ENCODE peak calls at places on chromosome 22, in four cellular contexts. I is H1, O is IMR-90, F is mesendoderm. A is an unnamed sample.

GRCh38 chr22:40407021-40407761 is 36.8 kb downstream of the SGSM3 start:
- DNase-seq in I (no peak), F (no peak), O (no peak), A (no peak)

GRCh38 chr22:25354456-25354855 is 135.0 kb downstream of the CRYBB2 start:
- DNase-seq in O (no peak), F (no peak), I (no peak), A (no peak)

GRCh38 chr22:39316440-39317083 is 2.9 kb downstream of the RPL3 start:
- DNase-seq in F (peak), O (peak), I (no peak), A (peak)

GRCh38 chr22:43155789-43156188 is 4.4 kb downstream of the TSPO start:
- DNase-seq in F (no peak), O (no peak), I (no peak), A (no peak)

GRCh38 chr22:36457688-36458450 is 23.6 kb downstream of the TXN2 start:
- DNase-seq in I (no peak), F (no peak), O (no peak), A (peak)

GRCh38 chr22:41833369-41834004 is 582 bp downstream of the SREBF2 start:
- DNase-seq in F (no peak), I (no peak), O (no peak), A (no peak)

GRCh38 chr22:29394931-29395581 is 6.7 kb upstream of the AP1B1 start:
- DNase-seq in O (peak), F (peak), I (peak), A (peak)

GRCh38 chr22:36937319-36938027 is 24.0 kb downstream of the CSF2RB start:
- DNase-seq in O (no peak), I (no peak), F (no peak), A (peak)

GRCh38 chr22:40210814-40211213 is 33.1 kb downstream of the TNRC6B start:
- DNase-seq in O (no peak), I (no peak), F (no peak), A (no peak)

GRCh38 chr22:24716602-24717001 is 57.9 kb downstream of the PIWIL3 start:
- DNase-seq in I (no peak), O (no peak), F (no peak), A (no peak)

GRCh38 chr22:49971232-49972162 is 10.9 kb downstream of the PIM3 start:
- DNase-seq in I (no peak), O (no peak), F (no peak), A (peak)

GRCh38 chr22:37626144-37626543 is 13.3 kb upstream of the SH3BP1 start:
- DNase-seq in F (no peak), O (peak), I (no peak), A (no peak)

GRCh38 chr22:37462983-37463382 is 23.2 kb downstream of the MFNG start:
- DNase-seq in I (no peak), O (peak), F (peak), A (peak)

GRCh38 chr22:39574779-39575551 is 4.4 kb downstream of the CACNA1I start:
- DNase-seq in I (no peak), F (peak), O (peak), A (no peak)

GRCh38 chr22:33720166-33720878 is 200.0 kb downstream of the LARGE1 start:
- DNase-seq in I (no peak), O (no peak), F (no peak), A (no peak)

GRCh38 chr22:43726296-43726695 is 85.8 kb downstream of the EFCAB6 start:
- DNase-seq in I (no peak), F (no peak), O (peak), A (no peak)

GRCh38 chr22:29431986-29432385 is 6.4 kb upstream of the RFPL1 start:
- DNase-seq in O (no peak), F (peak), I (no peak), A (no peak)

GRCh38 chr22:50699001-50699753 is 26.6 kb downstream of the SHANK3 start:
- DNase-seq in F (no peak), O (no peak), I (no peak), A (no peak)

GRCh38 chr22:33111491-33111890 is 53.3 kb upstream of the SYN3 start:
- DNase-seq in O (no peak), F (peak), I (no peak), A (no peak)

GRCh38 chr22:31272522-31273446 is 19.5 kb downstream of the PIK3IP1 start:
- DNase-seq in F (peak), O (peak), I (no peak), A (peak)

GRCh38 chr22:29744902-29745301 is 21.9 kb downstream of the ZMAT5 start:
- DNase-seq in F (no peak), O (peak), I (no peak), A (no peak)

GRCh38 chr22:39351689-39352214 is 2.0 kb downstream of the SYNGR1 start:
- DNase-seq in I (no peak), F (peak), O (peak), A (peak)

GRCh38 chr22:38272373-38273134 is at the start of gene TMEM184B:
- DNase-seq in I (no peak), O (peak), F (peak), A (peak)

GRCh38 chr22:50703726-50704509 is 31.3 kb downstream of the SHANK3 start:
- DNase-seq in I (no peak), F (no peak), O (no peak), A (no peak)

GRCh38 chr22:43449831-43450225 is 38.0 kb downstream of the MPPED1 start:
- DNase-seq in F (no peak), I (no peak), O (no peak), A (peak)

GRCh38 chr22:36363378-36363931 is 24.3 kb downstream of the MYH9 start:
- DNase-seq in F (no peak), I (no peak), O (no peak), A (no peak)

GRCh38 chr22:37164535-37164887 is 14.8 kb upstream of the IL2RB start:
- DNase-seq in O (no peak), I (no peak), F (no peak), A (no peak)

GRCh38 chr22:30920407-30920806 is 48.2 kb downstream of the MORC2 start:
- DNase-seq in O (peak), I (peak), F (peak), A (peak)

GRCh38 chr22:39716534-39716933 is 146.0 kb downstream of the CACNA1I start:
- DNase-seq in O (no peak), I (no peak), F (no peak), A (no peak)

GRCh38 chr22:29310863-29311339 is 4.5 kb downstream of the GAS2L1 start:
- DNase-seq in F (peak), I (no peak), O (peak), A (peak)

GRCh38 chr22:30204742-30205111 is 41.8 kb downstream of the LIF start:
- DNase-seq in O (peak), I (no peak), F (no peak), A (no peak)

GRCh38 chr22:29733362-29734322 is 13.8 kb downstream of the CABP7 start:
- DNase-seq in I (no peak), F (no peak), O (no peak), A (no peak)

DNA sequence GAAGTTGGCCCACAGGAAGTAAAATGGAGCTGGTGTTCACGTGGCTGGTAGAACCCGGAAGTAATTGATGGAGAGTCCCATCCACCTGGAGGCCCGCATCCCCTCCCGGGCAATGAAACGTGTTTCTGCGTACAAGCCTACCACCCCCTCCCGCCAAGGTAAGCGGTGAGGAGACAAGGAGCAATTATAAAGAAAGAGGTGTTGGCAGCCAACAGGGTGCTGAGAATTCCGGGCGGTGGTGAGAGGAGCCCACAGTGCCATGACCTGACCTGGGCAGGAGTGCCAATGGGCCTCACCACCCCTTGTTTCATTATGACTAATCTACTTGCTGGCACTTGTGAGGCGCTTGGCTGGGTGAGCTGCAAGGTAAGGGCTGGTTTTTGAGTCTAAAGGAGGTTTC is 83.8 kb upstream of the BID start:
- DNase-seq in F (no peak), O (no peak), I (no peak), A (no peak)
- H4K5ac ChIP-seq in F (no peak), O (no peak), I (no peak), A (no peak)

GRCh38 chr22:20455709-20456063 is 18.1 kb upstream of the SCARF2 start:
- DNase-seq in I (no peak), F (no peak), O (peak), A (no peak)

GRCh38 chr22:20457506-20458240 is 20.0 kb upstream of the SCARF2 start:
- DNase-seq in I (no peak), F (no peak), O (no peak), A (no peak)

GRCh38 chr22:20458530-20459151 is 21.0 kb upstream of the SCARF2 start:
- DNase-seq in I (no peak), O (no peak), F (no peak), A (no peak)

GRCh38 chr22:20456722-20457076 is 19.1 kb upstream of the SCARF2 start:
- DNase-seq in F (no peak), O (no peak), I (no peak), A (no peak)

DNA sequence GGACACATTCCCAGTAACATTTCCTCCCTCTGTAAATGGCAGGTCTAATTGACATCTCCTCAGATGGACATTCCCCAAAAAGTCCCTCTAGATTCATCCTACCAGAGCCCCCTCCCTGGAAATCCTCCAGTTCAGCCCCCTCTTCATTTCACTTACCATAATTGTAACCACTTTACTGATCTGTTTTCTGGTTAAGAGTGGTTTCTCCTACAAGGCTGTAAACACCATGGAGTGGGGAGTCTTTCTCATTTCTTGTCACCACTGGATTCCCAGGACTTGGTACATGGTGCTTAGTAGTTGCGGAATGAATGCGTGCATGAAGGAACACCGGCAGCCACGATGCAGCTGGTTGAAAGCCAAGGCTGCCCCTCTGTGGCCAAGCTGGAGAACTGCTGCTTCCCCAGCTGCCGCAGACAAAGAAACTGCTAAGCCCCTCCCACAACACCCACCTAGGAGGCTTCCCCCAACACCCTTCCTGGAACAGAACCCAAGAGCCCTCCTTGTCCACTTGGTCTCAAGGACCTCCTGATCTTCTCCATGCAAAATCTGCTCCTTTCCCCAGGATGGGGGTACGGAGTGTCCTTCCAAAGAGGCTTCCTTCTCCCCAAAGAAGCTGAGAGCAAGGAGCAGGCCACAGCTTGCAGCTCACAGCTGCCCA is 18.6 kb upstream of the SCARF2 start:
- DNase-seq in F (peak), O (peak), I (peak), A (peak)
- H4K5ac ChIP-seq in F (peak), O (no peak), I (no peak), A (no peak)

GRCh38 chr22:45896153-45896951 is 80.6 kb downstream of the WNT7B start:
- DNase-seq in O (no peak), F (peak), I (no peak), A (peak)

GRCh38 chr22:45895436-45896152 is 81.4 kb downstream of the WNT7B start:
- DNase-seq in O (no peak), I (no peak), F (no peak), A (no peak)

GRCh38 chr22:45896961-45897538 is 79.9 kb downstream of the WNT7B start:
- DNase-seq in F (no peak), I (no peak), O (no peak), A (no peak)

GRCh38 chr22:45893516-45893915 is 83.4 kb downstream of the WNT7B start:
- DNase-seq in O (peak), I (no peak), F (no peak), A (no peak)

GRCh38 chr22:45897736-45898135 is 79.2 kb downstream of the WNT7B start:
- DNase-seq in F (no peak), O (no peak), I (no peak), A (no peak)
- H4K5ac ChIP-seq in F (no peak), O (no peak), I (no peak), A (no peak)

GRCh38 chr22:19148417-19149046 is 1.6 kb downstream of the GSC2 start:
- DNase-seq in F (no peak), O (no peak), I (no peak), A (no peak)

GRCh38 chr22:19149962-19150361 is at the start of gene GSC2:
- DNase-seq in I (no peak), F (no peak), O (no peak), A (no peak)

GRCh38 chr22:19150482-19151328 is 613 bp upstream of the GSC2 start:
- DNase-seq in O (no peak), F (no peak), I (no peak), A (no peak)

GRCh38 chr22:19147193-19147780 is 2.8 kb downstream of the GSC2 start:
- DNase-seq in I (no peak), O (no peak), F (peak), A (no peak)

GRCh38 chr22:19149047-19149883 is 827 bp downstream of the GSC2 start:
- DNase-seq in F (peak), I (no peak), O (no peak), A (peak)
- H4K5ac ChIP-seq in F (no peak), I (no peak), O (no peak), A (no peak)

DNA sequence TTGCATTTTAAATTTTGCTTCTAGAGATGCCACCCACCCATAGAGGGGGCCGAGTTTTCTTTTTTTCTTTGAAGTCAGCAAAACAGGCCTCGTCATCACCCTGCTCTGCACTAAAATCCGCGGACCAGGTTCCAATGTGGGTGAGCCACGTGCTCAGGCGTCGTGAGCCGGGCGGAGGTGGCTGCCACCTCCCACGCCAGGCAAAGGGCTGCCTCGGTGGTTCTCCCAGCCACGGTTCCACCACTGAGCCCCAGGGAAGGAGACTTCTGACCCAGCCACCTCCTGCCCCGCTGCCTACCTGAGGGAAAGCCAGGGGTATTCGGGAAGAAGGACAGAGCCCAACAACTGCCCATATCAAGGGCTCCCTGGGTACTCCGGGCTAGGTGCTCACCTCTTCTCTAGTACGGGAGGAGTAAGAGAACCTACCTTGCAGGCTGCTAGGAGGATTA is 45.3 kb downstream of the MN1 start:
- DNase-seq in F (no peak), O (no peak), I (no peak), A (no peak)
- H4K5ac ChIP-seq in F (no peak), O (no peak), I (no peak), A (no peak)

GRCh38 chr22:48368975-48369525 is 1458.6 kb downstream of the BRD1 start:
- DNase-seq in F (no peak), I (no peak), O (no peak), A (peak)

GRCh38 chr22:48366591-48366990 is 1461.1 kb downstream of the BRD1 start:
- DNase-seq in I (no peak), F (no peak), O (no peak), A (no peak)

GRCh38 chr22:48369789-48370507 is 1457.7 kb downstream of the BRD1 start:
- DNase-seq in F (peak), O (no peak), I (peak), A (peak)

GRCh38 chr22:48366056-48366455 is 1461.6 kb downstream of the BRD1 start:
- DNase-seq in I (no peak), F (no peak), O (no peak), A (no peak)

DNA sequence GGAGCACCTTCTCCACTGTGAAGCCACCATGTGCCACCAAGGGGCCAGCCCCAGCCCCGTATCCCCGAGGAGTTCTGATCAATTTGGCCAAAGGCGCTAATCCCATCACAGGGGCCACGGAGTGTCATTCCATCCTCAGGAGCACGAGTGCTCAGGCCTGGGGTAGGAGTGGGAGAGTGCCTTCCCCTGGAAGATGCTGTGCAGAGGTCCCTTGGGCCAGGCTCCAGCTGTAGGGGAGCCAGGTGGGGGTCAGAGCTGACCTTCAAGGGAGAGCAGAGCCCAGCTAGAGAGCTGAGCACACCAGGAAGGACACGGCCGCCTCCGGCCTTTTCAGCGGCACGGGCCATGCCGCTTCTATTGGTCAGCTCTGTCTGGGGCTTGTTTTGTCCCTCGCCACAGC is 1459.9 kb downstream of the BRD1 start:
- DNase-seq in O (no peak), I (no peak), F (no peak), A (no peak)
- H4K5ac ChIP-seq in O (no peak), I (no peak), F (no peak), A (no peak)